ENCODE peak calls at places on chromosomes 12 and 14, in four cellular contexts. N is cardiac muscle cell; Y is lower lobe of right lung; D is CD8-positive, alpha-beta memory T cell. W is an unnamed sample. For H3K4me1, the result is how much of the 10 kb centered on the place peaks cover.

GRCh38 chr12:108268397-108268796 is 70.7 kb downstream of the CMKLR1 start:
- DNase-seq in N (no peak), Y (no peak), D (no peak), W (no peak)

GRCh38 chr12:112664569-112664968 is 127.0 kb upstream of the RPH3A start:
- DNase-seq in N (peak), Y (no peak), D (no peak), W (peak)

GRCh38 chr14:34251662-34252061 is 210.4 kb downstream of the SPTSSA start:
- DNase-seq in N (no peak), Y (no peak), D (no peak), W (no peak)

GRCh38 chr12:58509116-58509885 is 411.0 kb downstream of the LRIG3 start:
- DNase-seq in N (peak), Y (no peak), D (no peak), W (no peak)

GRCh38 chr12:79935624-79936040 is 735 bp upstream of the PPP1R12A start:
- DNase-seq in N (no peak), Y (no peak), D (no peak), W (no peak)

GRCh38 chr12:117024961-117025480 is 74.2 kb downstream of the TESC start:
- DNase-seq in N (no peak), Y (peak), D (no peak), W (no peak)

GRCh38 chr14:60637490-60638452 is 11.5 kb downstream of the SIX1 start:
- DNase-seq in N (peak), Y (no peak), D (no peak), W (no peak)

GRCh38 chr12:121184425-121184824 is 25.5 kb upstream of the P2RX4 start:
- DNase-seq in N (no peak), Y (peak), D (no peak), W (no peak)

GRCh38 chr12:26630546-26631027 is 202.4 kb downstream of the ITPR2 start:
- DNase-seq in N (peak), Y (no peak), D (no peak), W (no peak)

GRCh38 chr14:52769889-52770288 is 21.5 kb downstream of the GNPNAT1 start:
- DNase-seq in N (no peak), Y (no peak), D (no peak), W (no peak)

GRCh38 chr12:82209533-82209932 is 148.7 kb downstream of the CCDC59 start:
- DNase-seq in N (no peak), Y (peak), D (no peak), W (no peak)

GRCh38 chr14:79057333-79057732 is 887.2 kb downstream of the NRXN3 start:
- DNase-seq in N (no peak), Y (no peak), D (no peak), W (no peak)

GRCh38 chr14:61478971-61479473 is 157.6 kb downstream of the PRKCH start:
- DNase-seq in N (no peak), Y (no peak), D (no peak), W (no peak)

GRCh38 chr12:53004178-53004577 is 2.1 kb upstream of the EIF4B start:
- DNase-seq in N (peak), Y (no peak), D (no peak), W (no peak)

GRCh38 chr12:93173178-93173957 is 204.4 kb upstream of the NUDT4 start:
- DNase-seq in N (peak), Y (no peak), D (no peak), W (no peak)

GRCh38 chr12:69966839-69967238 is 141.8 kb downstream of the MYRFL start:
- DNase-seq in N (peak), Y (no peak), D (no peak), W (no peak)

GRCh38 chr14:32201196-32201815 is 539 bp upstream of the RNU6-7 start:
- DNase-seq in N (peak), Y (peak), D (peak), W (peak)

GRCh38 chr14:32202468-32202865 is 602 bp downstream of the RNU6-8 start:
- DNase-seq in N (no peak), Y (no peak), D (no peak), W (no peak)

GRCh38 chr14:32202941-32203882 is at the start of gene RNU6-8:
- DNase-seq in N (peak), Y (peak), D (peak), W (peak)

GRCh38 chr14:32200368-32201195 is 1.3 kb upstream of the RNU6-7 start:
- DNase-seq in N (no peak), Y (no peak), D (no peak), W (no peak)

GRCh38 chr14:32201816-32202467 is at the start of gene RNU6-7:
- DNase-seq in N (peak), Y (peak), D (peak), W (peak)
- H3K27ac ChIP-seq in N (peak), Y (peak), D (peak), W (peak)

GRCh38 chr12:1375323-1375722 is 219.1 kb downstream of the FBXL14 start:
- DNase-seq in N (no peak), Y (no peak), D (no peak), W (no peak)

GRCh38 chr12:1377681-1378080 is 216.7 kb downstream of the FBXL14 start:
- DNase-seq in N (no peak), Y (no peak), D (no peak), W (no peak)

GRCh38 chr12:1374296-1374695 is 220.1 kb downstream of the FBXL14 start:
- DNase-seq in N (no peak), Y (no peak), D (no peak), W (no peak)

GRCh38 chr12:1377117-1377516 is 217.3 kb downstream of the FBXL14 start:
- DNase-seq in N (no peak), Y (no peak), D (no peak), W (no peak)

GRCh38 chr12:1373887-1374286 is 220.5 kb downstream of the FBXL14 start:
- DNase-seq in N (peak), Y (no peak), D (no peak), W (no peak)
- H3K4me1 ChIP-seq in N (under half), Y (under half), D (under half), W (under half)

GRCh38 chr12:64691227-64691792 is 67.9 kb downstream of the GNS start:
- DNase-seq in N (no peak), Y (no peak), D (no peak), W (no peak)
- H3K27ac ChIP-seq in N (peak), Y (no peak), D (no peak), W (peak)

GRCh38 chr12:124502379-124502778 is 65.0 kb downstream of the NCOR2 start:
- DNase-seq in N (no peak), Y (no peak), D (no peak), W (no peak)

GRCh38 chr12:124503305-124503704 is 64.1 kb downstream of the NCOR2 start:
- DNase-seq in N (no peak), Y (no peak), D (no peak), W (no peak)

GRCh38 chr12:124506145-124506831 is 61.1 kb downstream of the NCOR2 start:
- DNase-seq in N (peak), Y (peak), D (no peak), W (no peak)

GRCh38 chr12:124505001-124505818 is 62.2 kb downstream of the NCOR2 start:
- DNase-seq in N (no peak), Y (no peak), D (no peak), W (no peak)

DNA sequence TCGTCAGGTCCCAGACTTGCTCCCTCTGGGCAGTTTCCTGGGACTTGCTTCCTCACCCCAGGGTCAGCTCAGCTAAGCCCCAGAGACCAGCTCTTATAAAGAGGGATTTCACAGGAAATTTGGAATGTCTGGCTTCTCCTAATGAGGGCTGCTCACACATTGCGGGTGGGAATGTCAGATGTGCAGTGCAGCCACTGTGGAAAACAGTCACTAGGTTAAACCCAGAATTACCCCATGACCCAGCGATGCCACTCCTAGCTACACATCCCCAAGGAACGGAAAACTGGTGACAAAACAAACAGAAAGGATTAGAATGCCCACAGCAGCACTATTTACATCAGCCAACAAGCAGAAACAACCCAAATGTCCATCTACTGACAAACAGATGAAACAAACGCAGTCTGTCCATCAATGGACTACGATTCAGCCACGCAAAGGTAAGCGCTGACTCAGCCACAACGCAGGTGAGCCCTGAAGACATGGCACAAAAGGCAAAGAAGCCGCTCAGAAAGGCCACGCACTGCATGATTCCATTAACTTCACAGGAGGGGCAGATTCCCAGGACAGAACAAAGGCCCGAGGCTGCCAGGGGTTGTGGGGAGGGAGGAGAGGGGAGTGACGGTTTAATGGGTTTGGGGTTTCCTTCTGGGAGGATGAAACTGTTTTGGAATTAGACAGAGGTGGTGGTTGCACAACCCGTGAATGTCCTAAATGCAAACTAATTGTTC is 63.0 kb downstream of the NCOR2 start:
- DNase-seq in N (no peak), Y (no peak), D (no peak), W (no peak)
- H3K4me1 ChIP-seq in N (half or more), Y (half or more), D (under half), W (under half)

GRCh38 chr12:95830335-95831089 is 28.2 kb upstream of the SNRPF start:
- DNase-seq in N (no peak), Y (no peak), D (no peak), W (no peak)
- H3K27ac ChIP-seq in N (no peak), Y (no peak), D (no peak), W (no peak)

GRCh38 chr12:32847287-32847686 is 49.3 kb downstream of the PKP2 start:
- DNase-seq in N (no peak), Y (no peak), D (no peak), W (no peak)

GRCh38 chr12:32841061-32841460 is 55.5 kb downstream of the PKP2 start:
- DNase-seq in N (no peak), Y (no peak), D (no peak), W (no peak)

GRCh38 chr12:32843528-32844095 is 53.0 kb downstream of the PKP2 start:
- DNase-seq in N (peak), Y (no peak), D (no peak), W (no peak)

DNA sequence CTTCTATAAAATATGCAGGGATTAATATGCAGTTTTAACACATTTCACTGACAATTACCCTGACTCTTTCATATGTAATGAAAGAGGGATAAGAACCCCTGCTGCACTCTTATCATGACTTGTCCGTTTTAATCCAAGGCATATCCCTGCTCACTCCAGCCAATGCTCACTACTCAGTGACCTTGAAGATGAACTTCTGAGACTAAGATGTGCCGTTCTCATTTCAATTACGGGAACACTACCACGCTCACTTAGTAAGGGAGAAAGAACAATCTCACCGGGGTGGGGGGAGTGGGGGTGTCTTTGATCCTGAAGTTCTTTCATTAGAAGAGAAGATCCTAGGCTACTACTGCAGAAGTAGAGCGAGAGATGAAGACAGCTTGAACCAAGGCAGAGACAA is 50.5 kb downstream of the PKP2 start:
- DNase-seq in N (no peak), Y (no peak), D (no peak), W (no peak)
- H3K4me1 ChIP-seq in N (half or more), Y (under half), D (under half), W (under half)

GRCh38 chr14:103518416-103519042 is 4.1 kb downstream of the CKB start:
- DNase-seq in N (peak), Y (peak), D (peak), W (peak)
- H3K27ac ChIP-seq in N (no peak), Y (peak), D (peak), W (no peak)

GRCh38 chr14:56196274-56196673 is 78.1 kb downstream of the PELI2 start:
- DNase-seq in N (peak), Y (no peak), D (no peak), W (no peak)

GRCh38 chr14:56199976-56200577 is 81.9 kb downstream of the PELI2 start:
- DNase-seq in N (no peak), Y (no peak), D (no peak), W (no peak)

GRCh38 chr14:56199095-56199975 is 81.1 kb downstream of the PELI2 start:
- DNase-seq in N (peak), Y (no peak), D (no peak), W (no peak)

GRCh38 chr14:56197150-56197549 is 78.9 kb downstream of the PELI2 start:
- DNase-seq in N (no peak), Y (no peak), D (no peak), W (no peak)

DNA sequence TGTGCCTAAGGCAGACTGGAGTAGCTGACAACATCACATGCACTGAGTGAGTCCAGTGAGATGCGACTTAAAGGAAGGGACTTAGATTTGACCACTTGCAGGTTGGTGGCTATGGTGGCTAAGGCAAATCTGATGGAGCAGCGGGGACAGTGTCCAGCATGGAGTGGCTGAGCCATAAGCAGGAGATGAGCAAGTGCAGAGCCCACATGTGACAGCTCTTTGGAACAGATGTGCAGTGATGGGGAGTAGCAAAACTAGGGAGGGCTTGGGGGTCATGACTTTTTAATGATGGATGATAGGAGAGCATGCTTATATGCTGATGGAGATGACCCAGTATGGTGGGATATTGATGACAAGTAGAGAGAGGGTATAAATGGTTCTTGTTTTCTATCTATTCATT is 80.2 kb downstream of the PELI2 start:
- DNase-seq in N (no peak), Y (no peak), D (no peak), W (no peak)
- H3K4me1 ChIP-seq in N (under half), Y (under half), D (under half), W (under half)